ENCODE peak calls at places on chromosomes 11 and 22, in eight cellular contexts. M, P, O, U, C, F, A and Y are unnamed samples.

GRCh38 chr11:14813506-14813905 is 78.5 kb downstream of the CYP2R1 start:
- DNase-seq in A (no peak), P (no peak), U (no peak), F (no peak), M (no peak), O (no peak), C (no peak), Y (no peak)

GRCh38 chr11:65903068-65903481 is 2.9 kb upstream of the FOSL1 start:
- DNase-seq in P (no peak), F (no peak), M (no peak), A (no peak), U (no peak), O (peak; percentile 79), C (peak; percentile 85), Y (no peak)

GRCh38 chr11:133945087-133945974 is 11.4 kb downstream of the IGSF9B start:
- DNase-seq in P (no peak), O (no peak), M (peak; percentile 78), A (no peak), F (no peak), C (no peak), U (no peak), Y (peak; percentile 76)

GRCh38 chr11:818396-819128 is at the start of gene PNPLA2:
- DNase-seq in M (no peak), P (peak; percentile 64), U (no peak), A (no peak), C (no peak), F (peak; percentile 75), O (peak; percentile 74), Y (peak; percentile 80)

GRCh38 chr11:120563698-120564572 is 52.4 kb downstream of the GRIK4 start:
- DNase-seq in A (no peak), P (no peak), U (no peak), M (no peak), O (no peak), F (no peak), C (no peak), Y (no peak)

GRCh38 chr11:133531971-133532651 is at the start of gene OPCML:
- DNase-seq in O (no peak), F (no peak), C (no peak), U (no peak), A (no peak), M (no peak), P (no peak), Y (no peak)

GRCh38 chr11:34647532-34647931 is 26.6 kb downstream of the EHF start:
- DNase-seq in M (no peak), A (no peak), P (no peak), C (no peak), F (no peak), U (no peak), O (no peak), Y (no peak)

GRCh38 chr11:61709572-61709971 is 29.4 kb downstream of the DAGLA start:
- DNase-seq in M (no peak), P (no peak), F (no peak), A (no peak), O (no peak), U (no peak), C (no peak), Y (no peak)

GRCh38 chr11:8253566-8253965 is 10.1 kb downstream of the LMO1 start:
- DNase-seq in A (peak; percentile 59), U (no peak), M (no peak), F (no peak), P (no peak), O (no peak), C (no peak), Y (peak; percentile 6)

GRCh38 chr11:110850846-110851245 is 138.6 kb upstream of the ARHGAP20 start:
- DNase-seq in C (no peak), F (no peak), M (no peak), A (no peak), P (no peak), O (no peak), U (no peak), Y (no peak)

GRCh38 chr11:31882951-31883392 is 71.8 kb upstream of the PAX6 start:
- DNase-seq in O (no peak), C (no peak), M (no peak), A (no peak), P (no peak), U (peak; percentile 29), F (no peak), Y (no peak)

GRCh38 chr11:102920118-102920684 is 35.3 kb downstream of the MMP13 start:
- DNase-seq in M (no peak), P (no peak), U (no peak), C (no peak), O (no peak), F (no peak), A (no peak), Y (no peak)

GRCh38 chr22:29625090-29625825 is 21.8 kb downstream of the NF2 start:
- DNase-seq in M (peak; percentile 49), U (no peak), P (peak; percentile 60), F (peak; percentile 34), C (peak; percentile 38), A (no peak), O (peak; percentile 62), Y (peak; percentile 60)

GRCh38 chr22:27088026-27088425 is 430.6 kb downstream of the MIAT start:
- DNase-seq in A (no peak), M (no peak), U (no peak), O (no peak), P (no peak), C (no peak), F (no peak), Y (no peak)

GRCh38 chr11:9852465-9852864 is 188.6 kb downstream of the SWAP70 start:
- DNase-seq in U (no peak), C (no peak), A (no peak), M (no peak), F (no peak), O (no peak), P (no peak), Y (no peak)

GRCh38 chr22:22616636-22617035 is 27.8 kb upstream of the GGTLC2 start:
- DNase-seq in P (no peak), O (no peak), C (peak; percentile 7), U (no peak), M (no peak), F (no peak), A (no peak), Y (no peak)

GRCh38 chr11:45830596-45830995 is 16.7 kb upstream of the CRY2 start:
- DNase-seq in O (no peak), A (no peak), P (no peak), M (no peak), F (no peak), U (no peak), C (no peak), Y (no peak)

GRCh38 chr11:3203221-3204043 is 15.2 kb downstream of the MRGPRG start:
- DNase-seq in F (no peak), A (peak; percentile 74), O (no peak), C (no peak), U (peak; percentile 29), P (no peak), M (peak; percentile 73), Y (no peak)

GRCh38 chr11:18384157-18384641 is 10.2 kb upstream of the LDHA start:
- DNase-seq in C (peak; percentile 88), F (peak; percentile 85), P (peak; percentile 63), U (no peak), O (peak; percentile 80), A (peak; percentile 87), M (peak; percentile 74), Y (peak; percentile 71)

GRCh38 chr11:18379201-18379600 is 15.2 kb upstream of the LDHA start:
- DNase-seq in A (no peak), O (no peak), C (no peak), U (no peak), P (no peak), M (no peak), F (no peak), Y (no peak)

GRCh38 chr11:18383388-18384156 is 10.8 kb upstream of the LDHA start:
- DNase-seq in P (peak; percentile 76), F (peak; percentile 83), O (peak; percentile 91), U (no peak), C (peak; percentile 96), M (peak; percentile 55), A (peak; percentile 91), Y (peak; percentile 94)
- TF ChIP-seq EP300 in P (no peak), F (no peak), O (peak; percentile 47), U (no peak), C (no peak), M (no peak), A (no peak), Y (no peak)

DNA sequence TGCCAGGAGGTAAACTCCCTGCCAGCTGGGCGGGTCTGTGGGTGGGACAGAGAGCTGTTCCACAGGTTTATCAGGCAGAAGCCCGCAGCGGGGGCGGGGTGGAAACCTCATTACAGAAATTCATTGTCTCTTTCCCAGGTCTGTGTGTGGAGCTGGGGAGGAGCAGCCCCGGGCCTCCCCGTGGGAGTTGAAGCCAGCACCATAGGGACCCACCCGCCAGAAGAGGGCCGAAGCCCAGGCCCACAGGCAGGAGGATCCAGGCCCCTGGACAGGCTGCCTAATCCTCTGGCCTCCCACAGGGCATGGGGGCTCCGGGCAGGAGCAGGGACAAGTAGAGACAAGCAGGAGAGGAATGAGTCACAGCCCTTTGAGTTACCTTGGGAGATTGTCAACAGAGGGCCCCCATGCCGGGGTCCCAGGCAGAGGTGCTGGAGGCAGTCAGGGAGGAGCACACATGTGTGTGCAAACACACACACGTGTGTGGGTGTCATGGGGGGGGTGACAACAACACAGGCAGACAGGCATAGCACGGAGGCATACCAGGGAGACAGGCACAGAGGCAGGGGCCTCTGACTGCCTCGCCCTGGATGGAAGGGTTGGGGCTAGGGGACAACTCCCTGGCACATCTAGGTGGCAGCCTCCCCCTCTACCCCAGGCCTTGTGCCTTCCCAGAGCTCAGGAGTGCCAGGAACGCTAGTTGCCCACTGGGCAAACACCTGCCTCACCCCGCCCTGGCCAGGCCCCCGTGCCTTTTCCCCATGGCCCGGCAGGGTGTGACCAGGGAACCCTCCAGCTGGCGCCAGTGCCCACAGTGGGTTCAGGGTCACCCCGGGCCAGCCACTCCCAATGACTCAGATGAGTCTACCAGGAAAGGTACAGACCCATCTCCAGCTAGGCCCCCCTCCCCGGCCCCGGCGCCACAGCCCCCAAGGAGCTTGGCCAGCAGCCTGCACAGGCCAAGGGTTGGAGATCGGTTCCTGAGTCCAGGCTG is 1.3 kb downstream of the CDC42BPG start:
- DNase-seq in P (peak; percentile 82), U (no peak), A (peak; percentile 84), C (peak; percentile 48), M (no peak), F (peak; percentile 87), O (peak; percentile 70), Y (peak; percentile 87)
- TF ChIP-seq EP300 in P (no peak), U (no peak), A (no peak), C (no peak), M (no peak), F (peak; percentile 20), O (peak; percentile 12), Y (no peak)

GRCh38 chr11:134949716-134950115 is 537.7 kb upstream of the B3GAT1 start:
- DNase-seq in C (no peak), P (no peak), A (no peak), O (no peak), F (no peak), M (no peak), U (no peak), Y (no peak)
- TF ChIP-seq EP300 in C (no peak), P (no peak), A (no peak), O (no peak), F (no peak), M (no peak), U (no peak), Y (no peak)

GRCh38 chr11:81495699-81496292 is 1237.9 kb downstream of the FAM181B start:
- DNase-seq in F (no peak), P (no peak), C (no peak), O (no peak), A (no peak), M (no peak), U (no peak), Y (no peak)
- TF ChIP-seq EP300 in F (no peak), P (no peak), C (no peak), O (no peak), A (no peak), M (no peak), U (no peak), Y (no peak)